ENCODE peak calls at places on chromosome 13, in nine cellular contexts. K, G, U, M, S, B, P, F and W are unnamed samples.

GRCh38 chr13:107866007-107866665 is 349.2 kb downstream of the LIG4 start:
- DNase-seq in K (no peak), G (peak), U (no peak), M (peak), S (no peak), B (peak), P (peak), F (peak), W (peak)

GRCh38 chr13:110942248-110942981 is 27.5 kb upstream of the ANKRD10 start:
- DNase-seq in K (no peak), G (peak), U (no peak), M (no peak), S (peak), B (no peak), P (no peak), F (no peak), W (peak)

GRCh38 chr13:102878491-102878890 is 32.7 kb downstream of the ERCC5 start:
- DNase-seq in K (no peak), G (peak), U (no peak), M (no peak), S (no peak), B (no peak), P (no peak), F (peak), W (peak)

GRCh38 chr13:76523740-76524382 is 362.3 kb downstream of the KCTD12 start:
- DNase-seq in K (no peak), G (no peak), U (no peak), M (no peak), S (no peak), B (no peak), P (no peak), F (no peak), W (peak)

GRCh38 chr13:70668293-70668692 is 560.0 kb upstream of the KLHL1 start:
- DNase-seq in K (no peak), G (no peak), U (no peak), M (peak), S (no peak), B (no peak), P (no peak), F (no peak), W (no peak)

GRCh38 chr13:30135868-30136267 is 171.5 kb downstream of the KATNAL1 start:
- DNase-seq in K (no peak), G (no peak), U (no peak), M (no peak), S (no peak), B (no peak), P (no peak), F (no peak), W (no peak)

GRCh38 chr13:45368571-45368970 is 27.6 kb upstream of the TPT1 start:
- DNase-seq in K (no peak), G (no peak), U (no peak), M (peak), S (no peak), B (no peak), P (no peak), F (no peak), W (no peak)

GRCh38 chr13:40230833-40231266 is 435.6 kb downstream of the FOXO1 start:
- DNase-seq in K (no peak), G (peak), U (peak), M (peak), S (no peak), B (peak), P (no peak), F (peak), W (peak)

GRCh38 chr13:92175330-92175729 is 776.9 kb downstream of the GPC5 start:
- DNase-seq in K (no peak), G (peak), U (peak), M (peak), S (no peak), B (peak), P (peak), F (peak), W (peak)

GRCh38 chr13:83378901-83379300 is 503.4 kb downstream of the SLITRK1 start:
- DNase-seq in K (no peak), G (peak), U (no peak), M (peak), S (no peak), B (no peak), P (no peak), F (no peak), W (no peak)

GRCh38 chr13:31023126-31023525 is 90.7 kb downstream of the TEX26 start:
- DNase-seq in K (no peak), G (peak), U (no peak), M (no peak), S (no peak), B (no peak), P (no peak), F (no peak), W (peak)

GRCh38 chr13:37475966-37476365 is 122.6 kb downstream of the POSTN start:
- DNase-seq in K (no peak), G (peak), U (no peak), M (no peak), S (no peak), B (no peak), P (no peak), F (no peak), W (peak)

GRCh38 chr13:62781866-62782265 is 1366.2 kb upstream of the PCDH20 start:
- DNase-seq in K (no peak), G (no peak), U (no peak), M (no peak), S (no peak), B (no peak), P (no peak), F (no peak), W (no peak)